ENCODE peak calls at places on chromosome 6, in nine cellular contexts. A is heart right ventricle, F is Panc1, J is uterus, R is cardiac fibroblast, E is heart left ventricle, N is neural progenitor cell, O is GM23338, W is ovary. L is an unnamed sample.

GRCh38 chr6:85240787-85241186 is 209.1 kb upstream of the NT5E start:
- DNase-seq in W (no peak), F (no peak), R (no peak), J (no peak), O (no peak), E (no peak), N (peak), A (no peak), L (peak)

GRCh38 chr6:145818796-145819195 is 4.2 kb upstream of the FBXO30 start:
- DNase-seq in O (no peak), W (no peak), R (no peak), F (no peak), E (no peak), J (no peak), A (no peak), N (no peak), L (no peak)

GRCh38 chr6:129744201-129744879 is 34.4 kb upstream of the ARHGAP18 start:
- DNase-seq in E (no peak), J (peak), W (peak), N (no peak), F (no peak), O (peak), R (peak), A (no peak), L (peak)

GRCh38 chr6:118444796-118445195 is 103.3 kb upstream of the PLN start:
- DNase-seq in F (no peak), N (no peak), O (no peak), J (no peak), A (no peak), W (no peak), R (no peak), E (no peak), L (no peak)

GRCh38 chr6:136607932-136608772 is 57.9 kb upstream of the MAP7 start:
- DNase-seq in R (peak), E (peak), O (peak), J (peak), W (no peak), F (peak), A (peak), N (peak), L (peak)

GRCh38 chr6:123295672-123296071 is 299.6 kb downstream of the CLVS2 start:
- DNase-seq in E (no peak), N (no peak), W (no peak), J (no peak), A (no peak), F (no peak), O (no peak), R (no peak), L (no peak)

GRCh38 chr6:62923728-62924127 is 287.5 kb upstream of the FKBP1C start:
- DNase-seq in E (no peak), W (no peak), O (no peak), N (no peak), F (no peak), R (no peak), A (no peak), J (no peak), L (no peak)

GRCh38 chr6:113447088-113447831 is 409.9 kb upstream of the MARCKS start:
- DNase-seq in A (no peak), R (peak), F (no peak), W (no peak), O (no peak), J (no peak), N (no peak), E (no peak), L (peak)

GRCh38 chr6:105642708-105643107 is 239.8 kb upstream of the PREP start:
- DNase-seq in R (peak), J (no peak), N (no peak), E (no peak), F (no peak), O (no peak), W (no peak), A (no peak), L (peak)

GRCh38 chr6:7747433-7747832 is 21.5 kb downstream of the BMP6 start:
- DNase-seq in E (no peak), R (no peak), A (no peak), F (no peak), N (no peak), W (no peak), O (no peak), J (no peak), L (no peak)

GRCh38 chr6:139533573-139534471 is 159.4 kb upstream of the CITED2 start:
- DNase-seq in E (no peak), J (no peak), A (no peak), F (no peak), R (peak), W (no peak), O (no peak), N (no peak), L (peak)

GRCh38 chr6:25918083-25918683 is 12.3 kb downstream of the SLC17A2 start:
- DNase-seq in F (no peak), A (no peak), J (no peak), O (no peak), R (no peak), W (no peak), E (no peak), N (no peak), L (no peak)

GRCh38 chr6:168302534-168302933 is 17.0 kb downstream of the DACT2 start:
- DNase-seq in W (no peak), R (no peak), N (peak), A (no peak), O (no peak), E (no peak), J (no peak), F (no peak), L (no peak)

GRCh38 chr6:127342296-127342945 is 988 bp downstream of the ECHDC1 start:
- DNase-seq in N (peak), E (no peak), W (no peak), F (no peak), O (peak), J (no peak), A (no peak), R (peak), L (peak)

GRCh38 chr6:101393291-101394251 is at the start of gene GRIK2:
- DNase-seq in N (peak), R (peak), A (peak), O (peak), E (no peak), W (no peak), J (no peak), F (no peak), L (peak)

GRCh38 chr6:117624869-117625481 is 22.7 kb upstream of the GOPC start:
- DNase-seq in A (no peak), N (peak), O (peak), E (no peak), J (no peak), W (no peak), F (no peak), R (peak), L (no peak)

GRCh38 chr6:99216959-99217358 is 132.5 kb downstream of the FAXC start:
- DNase-seq in O (peak), W (no peak), E (no peak), A (no peak), J (no peak), F (no peak), R (no peak), N (no peak), L (no peak)

GRCh38 chr6:169589293-169589692 is 112.5 kb downstream of the WDR27 start:
- DNase-seq in J (no peak), N (no peak), F (peak), R (peak), E (no peak), O (no peak), A (no peak), W (no peak), L (peak)

GRCh38 chr6:145244712-145245111 is 490.6 kb downstream of the EPM2A start:
- DNase-seq in W (no peak), O (no peak), R (peak), F (no peak), J (no peak), N (no peak), E (no peak), A (no peak), L (no peak)

GRCh38 chr6:168192195-168192900 is 113.3 kb upstream of the FRMD1 start:
- DNase-seq in N (peak), O (no peak), W (no peak), E (no peak), J (peak), A (no peak), R (no peak), F (no peak), L (no peak)

GRCh38 chr6:135182120-135182992 is 1.2 kb downstream of the MYB start:
- DNase-seq in J (no peak), A (peak), F (no peak), E (peak), N (peak), W (no peak), R (peak), O (peak), L (peak)

GRCh38 chr6:24910331-24910849 is 25.4 kb downstream of the RIPOR2 start:
- DNase-seq in N (peak), W (no peak), E (no peak), O (peak), F (no peak), R (peak), J (peak), A (peak), L (no peak)

GRCh38 chr6:5081955-5082354 is 3.2 kb upstream of the PPP1R3G start:
- DNase-seq in F (no peak), W (no peak), E (no peak), N (no peak), J (no peak), R (peak), O (no peak), A (no peak), L (peak)

GRCh38 chr6:38714239-38715015 is 684 bp upstream of the DNAH8 start:
- DNase-seq in O (no peak), W (no peak), E (no peak), F (no peak), N (no peak), A (no peak), J (no peak), R (no peak), L (no peak)

GRCh38 chr6:135331002-135331401 is 149.9 kb downstream of the MYB start:
- DNase-seq in A (no peak), W (no peak), O (no peak), F (no peak), R (peak), E (no peak), N (no peak), J (no peak), L (peak)

GRCh38 chr6:76885861-76886301 is 577.4 kb downstream of the HTR1B start:
- DNase-seq in W (no peak), E (no peak), J (no peak), F (no peak), N (no peak), A (no peak), R (peak), O (no peak), L (peak)

GRCh38 chr6:79784013-79784753 is 153.1 kb downstream of the SH3BGRL2 start:
- DNase-seq in J (no peak), N (no peak), R (no peak), W (no peak), F (no peak), E (no peak), A (no peak), O (no peak), L (no peak)

GRCh38 chr6:145071836-145072235 is 663.5 kb downstream of the EPM2A start:
- DNase-seq in W (no peak), R (peak), O (no peak), E (no peak), J (no peak), F (no peak), A (no peak), N (no peak), L (peak)

GRCh38 chr6:131575834-131576478 is 2.9 kb downstream of the ARG1 start:
- DNase-seq in E (no peak), W (no peak), O (no peak), F (no peak), N (no peak), J (no peak), R (peak), A (no peak), L (no peak)

GRCh38 chr6:150693404-150693803 is 93.7 kb downstream of the PLEKHG1 start:
- DNase-seq in A (no peak), R (no peak), O (no peak), F (no peak), E (no peak), W (no peak), N (no peak), J (no peak), L (no peak)

GRCh38 chr6:124927806-124928205 is 34.4 kb upstream of the RNF217 start:
- DNase-seq in E (no peak), F (no peak), N (no peak), A (no peak), R (peak), O (no peak), J (no peak), W (no peak), L (peak)

GRCh38 chr6:43744490-43744889 is 25.5 kb upstream of the VEGFA start:
- DNase-seq in E (no peak), J (no peak), F (no peak), R (no peak), N (no peak), A (no peak), O (no peak), W (no peak), L (no peak)

GRCh38 chr6:108406943-108407342 is 112.1 kb downstream of the AFG1L start:
- DNase-seq in F (no peak), R (no peak), W (no peak), A (no peak), O (no peak), N (no peak), E (no peak), J (no peak), L (no peak)

GRCh38 chr6:115271434-115271833 is 789.3 kb downstream of the FRK start:
- DNase-seq in N (peak), R (no peak), F (no peak), E (no peak), A (no peak), W (no peak), J (no peak), O (peak), L (no peak)
- TF ChIP-seq CTCF in N (peak), R (no peak), F (no peak), E (no peak), A (no peak), W (no peak), J (no peak), O (peak), L (no peak)

DNA sequence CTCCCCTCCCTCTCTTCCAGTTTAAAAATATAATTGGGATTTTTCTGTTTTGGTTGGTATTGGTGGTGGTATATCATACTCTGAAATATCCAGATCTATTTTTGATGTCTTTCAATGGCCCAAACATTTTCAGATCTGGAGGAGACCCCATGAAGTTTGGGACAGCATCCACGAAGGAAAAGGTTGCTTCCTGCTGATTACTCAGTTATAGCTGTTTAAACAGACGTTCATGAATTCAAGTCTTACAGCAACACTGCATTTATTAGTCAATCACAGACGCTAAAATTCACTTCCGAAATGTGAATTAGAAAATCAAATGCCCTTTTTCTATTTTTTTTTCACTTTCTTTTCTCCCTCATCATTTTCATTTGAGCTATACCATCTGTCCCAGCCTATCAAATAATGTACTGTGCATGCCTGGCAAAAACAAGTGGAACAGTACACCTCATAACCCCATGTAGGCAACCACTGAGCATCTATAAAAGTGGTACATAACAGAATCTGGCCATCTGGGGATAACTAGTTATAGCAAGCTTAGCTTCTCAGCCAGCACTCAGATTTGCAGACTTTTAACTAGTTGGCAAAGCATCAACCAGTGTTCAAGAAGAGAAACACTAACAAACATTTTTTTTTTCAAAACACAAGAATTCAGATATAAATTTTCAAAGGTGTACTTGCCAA is 124.5 kb downstream of the HIVEP2 start:
- DNase-seq in O (no peak), E (no peak), J (no peak), R (peak), N (no peak), W (no peak), F (no peak), A (no peak), L (no peak)
- H3K4me3 ChIP-seq in O (no peak), E (peak), J (peak), R (peak), N (no peak), W (peak), F (peak), A (peak), L (no peak)

DNA sequence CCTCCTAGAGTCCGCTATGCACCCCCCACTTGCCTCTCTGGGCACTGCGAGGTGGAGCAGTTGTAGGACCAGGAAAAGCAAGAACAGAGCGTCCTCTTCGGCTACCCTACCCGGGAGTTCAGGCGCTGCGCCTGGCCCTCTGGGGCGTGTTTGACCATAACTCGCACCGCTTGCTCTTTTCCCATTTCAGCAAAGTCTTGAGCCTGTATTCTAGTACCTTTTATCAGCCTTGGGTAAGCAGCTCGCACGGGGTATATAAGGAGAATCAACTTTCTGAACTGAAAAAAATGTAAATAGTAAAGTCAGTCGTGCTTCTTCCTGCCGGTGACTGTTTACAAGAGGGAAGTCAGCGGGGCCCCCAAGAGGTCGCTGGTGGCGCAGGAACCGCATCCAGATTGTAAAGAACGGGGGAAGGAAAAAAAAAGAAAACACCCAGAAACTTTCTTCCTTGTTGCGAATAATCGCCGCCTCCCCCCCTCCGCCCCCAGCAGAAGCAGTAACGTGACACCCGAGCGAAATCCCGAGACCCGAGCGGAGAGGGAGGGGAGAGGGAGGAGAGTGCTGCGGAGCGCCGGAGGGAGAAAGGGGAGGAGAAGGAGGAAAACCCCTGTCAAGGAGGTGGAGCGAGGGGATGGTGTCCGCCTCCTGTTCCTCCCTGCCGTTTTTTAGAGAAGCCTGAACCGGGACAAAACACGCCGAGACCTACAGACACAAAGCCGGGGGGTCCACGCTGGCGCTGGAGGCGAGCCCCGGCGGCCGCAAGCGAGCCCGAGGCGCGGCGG is at the start of gene UST:
- DNase-seq in R (peak), W (peak), F (no peak), O (peak), E (peak), J (peak), N (peak), A (peak), L (peak)
- TF ChIP-seq CTCF in R (peak), W (peak), F (peak), O (peak), E (no peak), J (peak), N (peak), A (peak), L (peak)

DNA sequence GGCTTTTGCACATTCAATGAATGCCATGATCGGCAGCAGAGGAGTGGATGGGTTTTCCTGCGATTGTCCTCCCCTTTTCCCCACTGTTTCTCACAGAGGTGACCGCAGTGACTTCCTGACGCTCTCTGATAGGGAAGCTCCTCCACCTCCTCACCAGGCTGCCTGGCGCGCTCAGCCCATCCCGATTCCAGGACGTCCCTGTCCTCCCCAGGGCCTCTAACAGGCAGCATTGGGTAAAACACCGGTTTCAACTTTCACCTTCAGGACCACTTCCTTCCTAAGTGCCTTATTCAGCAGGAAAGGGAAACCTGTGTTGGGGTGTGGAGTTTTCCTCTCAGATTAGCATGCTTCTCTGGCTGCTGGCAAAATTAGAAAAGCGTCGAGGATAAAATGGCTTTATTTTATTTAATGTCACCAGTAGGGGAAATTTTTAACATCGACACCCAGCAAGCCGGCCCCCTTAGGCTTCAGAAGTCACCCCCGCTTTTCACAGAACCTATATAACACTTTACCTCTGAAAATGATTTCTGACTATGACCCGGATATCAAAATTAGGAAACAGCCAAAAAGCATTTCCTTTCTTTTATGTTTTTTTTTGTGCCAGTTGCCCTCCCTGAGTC is 570.4 kb upstream of the GJE1 start:
- DNase-seq in O (peak), A (peak), R (no peak), W (peak), J (no peak), N (peak), E (peak), F (no peak), L (no peak)
- H3K4me3 ChIP-seq in O (no peak), A (peak), R (peak), W (peak), J (no peak), N (no peak), E (peak), F (peak), L (no peak)

DNA sequence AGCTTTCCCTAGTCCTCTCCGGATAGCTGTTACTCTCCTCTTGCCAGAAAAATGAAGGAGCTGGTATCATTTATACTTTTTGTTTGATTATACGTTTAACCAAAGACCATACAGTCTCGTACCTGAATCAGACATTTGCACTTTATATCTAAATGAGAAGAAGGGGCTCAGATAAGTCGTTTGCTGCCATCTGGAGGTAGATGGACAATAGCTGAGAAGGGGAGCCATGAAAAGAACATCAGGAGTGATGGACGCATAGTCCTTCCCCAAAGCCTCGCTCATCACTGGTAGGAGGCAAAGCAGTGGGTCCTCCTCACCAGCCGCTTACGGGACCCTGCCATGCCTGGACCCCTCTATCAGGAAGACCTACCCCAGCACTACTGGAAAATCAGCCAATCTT is 45.4 kb downstream of the RPF2 start:
- DNase-seq in R (no peak), F (no peak), O (no peak), W (no peak), N (no peak), E (no peak), A (no peak), J (no peak), L (no peak)
- TF ChIP-seq CTCF in R (no peak), F (no peak), O (peak), W (no peak), N (peak), E (no peak), A (no peak), J (no peak), L (no peak)

DNA sequence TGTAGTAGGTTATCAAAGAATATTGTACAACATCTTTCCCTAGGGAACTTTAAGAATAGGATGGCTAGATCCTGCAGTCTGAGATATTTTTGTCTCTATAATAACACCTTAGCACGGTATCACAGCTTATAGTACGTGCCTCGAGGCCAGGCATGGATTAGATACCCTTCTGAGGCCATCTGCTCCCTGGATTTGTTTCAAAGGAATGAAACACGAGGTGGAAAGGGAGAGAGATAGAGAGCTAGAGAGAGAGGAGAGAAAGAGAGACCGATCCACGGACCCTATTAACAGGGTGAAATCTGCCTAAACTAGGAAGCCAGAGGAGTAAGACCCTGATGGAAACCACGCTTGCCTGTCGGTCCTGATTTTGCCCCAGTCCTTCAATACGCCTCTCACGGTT is 92.5 kb downstream of the CD83 start:
- DNase-seq in F (no peak), N (no peak), W (no peak), E (no peak), J (no peak), R (no peak), A (no peak), O (no peak), L (no peak)
- H3K4me3 ChIP-seq in F (peak), N (peak), W (no peak), E (peak), J (no peak), R (no peak), A (no peak), O (peak), L (no peak)